ENCODE peak calls at places on chromosomes 2 and 18, in four cellular contexts. One of them, this sample, is unnamed.

GRCh38 chr2:237885171-237885930 is 25.9 kb downstream of the RAMP1 start:
- DNase-seq in K562: no peak
- DNase-seq in HepG2: no peak
- DNase-seq in GM12878: no peak
- DNase-seq in this sample: no peak

GRCh38 chr18:32355896-32356295 is 114.8 kb downstream of the GAREM1 start:
- DNase-seq in K562: no peak
- DNase-seq in GM12878: no peak
- DNase-seq in HepG2: no peak
- DNase-seq in this sample: peak; percentile 87

GRCh38 chr18:65725421-65726050 is 25.3 kb upstream of the CDH7 start:
- DNase-seq in GM12878: no peak
- DNase-seq in HepG2: peak; percentile 16
- DNase-seq in K562: no peak
- DNase-seq in this sample: no peak

GRCh38 chr18:46321954-46322353 is 217.8 kb downstream of the HAUS1 start:
- DNase-seq in K562: no peak
- DNase-seq in GM12878: no peak
- DNase-seq in HepG2: no peak
- DNase-seq in this sample: no peak

GRCh38 chr2:208033701-208034502 is 8.6 kb upstream of the PLEKHM3 start:
- DNase-seq in K562: peak; percentile 51
- DNase-seq in GM12878: no peak
- DNase-seq in HepG2: peak; percentile 97
- DNase-seq in this sample: peak; percentile 24

GRCh38 chr2:163182764-163183354 is 344.3 kb upstream of the KCNH7 start:
- DNase-seq in K562: peak; percentile 9
- DNase-seq in HepG2: no peak
- DNase-seq in GM12878: no peak
- DNase-seq in this sample: peak; percentile 32

GRCh38 chr2:120992791-120993555 is 257.3 kb downstream of the GLI2 start:
- DNase-seq in K562: no peak
- DNase-seq in GM12878: no peak
- DNase-seq in HepG2: no peak
- DNase-seq in this sample: no peak

GRCh38 chr2:22536131-22536530 is 848.8 kb upstream of the KLHL29 start:
- DNase-seq in GM12878: no peak
- DNase-seq in HepG2: no peak
- DNase-seq in K562: no peak
- DNase-seq in this sample: no peak

GRCh38 chr2:39470580-39470979 is 33.5 kb upstream of the MAP4K3 start:
- DNase-seq in GM12878: no peak
- DNase-seq in HepG2: no peak
- DNase-seq in K562: no peak
- DNase-seq in this sample: no peak

GRCh38 chr2:184579226-184579625 is 19.1 kb upstream of the ZNF804A start:
- DNase-seq in K562: no peak
- DNase-seq in GM12878: no peak
- DNase-seq in HepG2: no peak
- DNase-seq in this sample: no peak

GRCh38 chr18:22813648-22814328 is 119.3 kb upstream of the RBBP8 start:
- DNase-seq in GM12878: no peak
- DNase-seq in K562: peak; percentile 20
- DNase-seq in HepG2: peak; percentile 21
- DNase-seq in this sample: peak; percentile 65

GRCh38 chr2:235402444-235402843 is 91.4 kb upstream of the AGAP1 start:
- DNase-seq in HepG2: no peak
- DNase-seq in K562: no peak
- DNase-seq in GM12878: no peak
- DNase-seq in this sample: no peak

GRCh38 chr18:22831441-22831904 is 101.7 kb upstream of the RBBP8 start:
- DNase-seq in K562: no peak
- DNase-seq in GM12878: no peak
- DNase-seq in HepG2: peak; percentile 36
- DNase-seq in this sample: peak; percentile 91

GRCh38 chr2:64204006-64204632 is 59.9 kb upstream of the PELI1 start:
- DNase-seq in GM12878: peak; percentile 88
- DNase-seq in HepG2: no peak
- DNase-seq in K562: no peak
- DNase-seq in this sample: peak; percentile 62

GRCh38 chr2:64205415-64205814 is 61.2 kb upstream of the PELI1 start:
- DNase-seq in HepG2: no peak
- DNase-seq in GM12878: no peak
- DNase-seq in K562: no peak
- DNase-seq in this sample: no peak

GRCh38 chr2:64202206-64202864 is 58.1 kb upstream of the PELI1 start:
- DNase-seq in HepG2: no peak
- DNase-seq in GM12878: peak; percentile 45
- DNase-seq in K562: no peak
- DNase-seq in this sample: peak; percentile 83

GRCh38 chr2:64204716-64205115 is 60.5 kb upstream of the PELI1 start:
- DNase-seq in GM12878: no peak
- DNase-seq in HepG2: no peak
- DNase-seq in K562: no peak
- DNase-seq in this sample: no peak

DNA sequence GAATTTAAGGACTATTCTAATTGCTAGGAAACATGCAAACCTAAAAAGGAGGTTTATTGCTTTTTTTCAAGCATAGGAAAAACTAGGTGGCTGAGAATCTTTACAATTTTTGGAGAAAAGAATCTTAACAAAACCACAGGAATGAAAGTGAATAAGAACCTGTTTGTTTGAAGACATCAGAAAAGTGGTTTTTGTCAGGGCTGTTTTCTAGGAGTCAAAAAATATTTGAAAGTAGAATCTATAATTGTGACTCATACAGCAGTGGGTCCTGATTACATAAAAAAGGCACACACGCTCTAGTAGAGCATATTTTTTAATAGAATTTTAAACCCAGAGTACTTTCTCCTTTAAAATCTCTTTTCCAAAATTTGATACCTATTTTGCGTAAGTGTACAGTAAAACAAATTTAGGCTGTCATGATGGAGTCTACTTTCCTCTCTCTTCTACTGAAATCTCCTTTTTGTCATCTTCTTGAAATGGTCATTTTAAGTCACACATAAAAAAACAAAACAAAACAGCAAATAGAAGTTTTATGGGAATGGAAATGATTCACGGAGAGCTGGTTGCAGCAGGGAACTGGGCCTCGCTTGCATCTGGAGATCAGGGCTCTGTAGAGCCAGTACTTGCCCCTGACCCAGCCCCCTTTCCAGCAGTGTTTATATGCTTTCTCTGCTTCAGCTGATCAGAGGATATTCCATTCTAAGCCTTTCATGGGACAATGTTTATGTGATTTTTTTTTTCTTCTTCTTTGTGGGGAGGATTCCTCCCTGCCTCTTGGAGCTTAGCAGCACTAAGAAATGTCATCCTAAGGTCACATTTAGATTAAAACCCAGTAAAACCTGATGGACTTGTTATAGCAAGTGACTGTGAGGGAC is 59.1 kb upstream of the PELI1 start:
- DNase-seq in GM12878: no peak
- DNase-seq in K562: no peak
- DNase-seq in HepG2: no peak
- DNase-seq in this sample: peak; percentile 59
- TF ChIP-seq MXI1 in GM12878: no peak
- TF ChIP-seq MXI1 in K562: no peak
- TF ChIP-seq MXI1 in HepG2: no peak
- TF ChIP-seq MXI1 in this sample: no peak

GRCh38 chr2:223797811-223798721 is 39.3 kb downstream of the AP1S3 start:
- DNase-seq in K562: no peak
- DNase-seq in HepG2: peak; percentile 59
- DNase-seq in GM12878: peak; percentile 56
- DNase-seq in this sample: peak; percentile 59
- TF ChIP-seq BHLHE40 in K562: no peak
- TF ChIP-seq BHLHE40 in HepG2: no peak
- TF ChIP-seq BHLHE40 in GM12878: no peak
- TF ChIP-seq BHLHE40 in this sample: no peak

GRCh38 chr2:3041246-3041645 is 336.4 kb downstream of the EIPR1 start:
- DNase-seq in HepG2: no peak
- DNase-seq in K562: no peak
- DNase-seq in GM12878: no peak
- DNase-seq in this sample: no peak

GRCh38 chr2:3040819-3041218 is 336.8 kb downstream of the EIPR1 start:
- DNase-seq in HepG2: no peak
- DNase-seq in GM12878: no peak
- DNase-seq in K562: no peak
- DNase-seq in this sample: no peak

GRCh38 chr2:3042601-3043585 is 334.7 kb downstream of the EIPR1 start:
- DNase-seq in GM12878: no peak
- DNase-seq in K562: no peak
- DNase-seq in HepG2: no peak
- DNase-seq in this sample: no peak

GRCh38 chr2:3043726-3044125 is 333.9 kb downstream of the EIPR1 start:
- DNase-seq in HepG2: no peak
- DNase-seq in K562: no peak
- DNase-seq in GM12878: no peak
- DNase-seq in this sample: no peak

DNA sequence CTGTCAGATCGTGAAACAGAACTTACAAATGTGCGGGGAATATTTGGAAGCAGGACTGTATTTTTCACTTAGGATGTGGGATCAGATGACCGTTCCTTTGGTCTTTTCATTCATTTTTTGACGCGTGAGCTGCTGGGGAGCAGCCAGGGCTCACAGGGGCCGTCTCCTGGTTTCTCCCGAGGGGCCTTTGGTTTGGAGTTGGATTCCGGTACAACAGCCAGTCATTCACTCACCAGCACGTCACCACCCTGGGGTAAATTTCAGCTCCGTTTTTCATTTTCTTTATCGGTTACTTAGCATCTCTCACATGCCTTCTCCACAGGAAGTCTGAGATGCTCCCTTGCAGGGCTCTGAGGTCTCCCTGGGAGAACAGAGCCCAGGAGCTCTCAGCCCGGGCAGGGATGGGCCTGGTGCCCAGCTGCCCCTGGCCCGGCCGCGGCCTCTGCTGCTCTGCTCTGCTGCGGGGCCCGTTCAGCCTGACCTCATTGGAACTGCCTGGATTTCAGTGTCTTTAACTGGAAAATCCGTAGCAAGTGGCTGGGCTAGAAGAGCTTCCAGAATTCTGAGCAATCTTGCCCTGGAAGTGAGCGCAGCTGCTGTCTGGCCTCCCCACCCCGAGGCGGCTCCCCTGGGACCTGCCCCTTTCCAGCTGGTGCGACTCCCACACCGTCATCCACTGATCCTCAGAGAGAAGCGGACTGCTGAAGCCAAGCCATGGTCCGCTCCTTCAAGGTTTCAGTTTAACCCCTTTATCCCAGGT is 335.6 kb downstream of the EIPR1 start:
- DNase-seq in GM12878: no peak
- DNase-seq in K562: no peak
- DNase-seq in HepG2: no peak
- DNase-seq in this sample: no peak
- TF ChIP-seq MXI1 in GM12878: no peak
- TF ChIP-seq MXI1 in K562: no peak
- TF ChIP-seq MXI1 in HepG2: no peak
- TF ChIP-seq MXI1 in this sample: no peak

GRCh38 chr2:228180126-228181097 is 1.1 kb downstream of the SPHKAP start:
- DNase-seq in HepG2: no peak
- DNase-seq in K562: no peak
- DNase-seq in GM12878: no peak
- DNase-seq in this sample: no peak

DNA sequence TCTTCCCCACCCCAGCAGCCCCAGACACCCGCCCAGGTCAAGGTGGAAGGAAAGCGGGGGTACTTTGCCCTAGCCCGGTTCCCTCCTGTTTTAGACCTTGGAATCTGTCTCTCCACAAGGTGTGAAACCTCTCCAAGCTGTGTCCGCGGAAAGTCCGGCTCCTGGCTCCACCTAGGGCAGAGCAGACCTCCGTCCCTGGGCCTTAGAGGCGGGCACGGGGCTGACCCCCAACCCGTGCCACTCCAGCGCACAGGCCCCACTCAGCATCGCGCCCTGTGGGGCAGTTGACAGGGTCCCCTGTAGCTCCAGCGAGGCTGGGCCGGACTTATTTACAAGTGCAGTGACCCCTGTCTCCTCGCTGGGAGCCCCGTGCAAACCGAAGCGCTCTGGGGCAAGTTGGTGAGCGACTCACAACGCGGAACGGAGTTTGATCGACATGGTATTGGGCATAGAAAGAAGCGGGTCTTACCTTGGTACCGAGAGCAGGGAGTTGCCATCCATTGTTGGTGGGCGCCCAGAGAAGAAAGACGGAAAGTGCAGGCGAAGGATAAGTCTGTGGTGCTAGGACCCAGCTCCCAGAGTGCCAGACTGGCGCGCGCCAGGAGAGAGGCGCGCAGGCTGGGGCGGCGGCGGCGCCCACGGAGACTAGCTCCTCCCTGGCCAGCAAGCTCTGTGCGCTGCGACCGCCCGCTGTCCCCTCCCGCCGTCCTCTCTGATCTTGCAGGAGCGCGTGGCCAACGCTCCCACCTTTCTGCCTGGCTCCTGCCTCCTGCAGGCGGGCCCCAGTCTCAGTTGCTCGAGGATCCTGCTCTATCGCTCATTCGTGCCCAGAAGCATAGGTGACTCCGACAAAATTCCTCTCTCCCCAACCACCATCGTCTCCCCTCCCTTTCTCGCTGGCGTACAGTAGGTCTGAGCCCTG is at the start of gene SPHKAP:
- DNase-seq in K562: no peak
- DNase-seq in GM12878: no peak
- DNase-seq in HepG2: no peak
- DNase-seq in this sample: no peak
- TF ChIP-seq BHLHE40 in K562: no peak
- TF ChIP-seq BHLHE40 in GM12878: no peak
- TF ChIP-seq BHLHE40 in HepG2: no peak
- TF ChIP-seq BHLHE40 in this sample: no peak

DNA sequence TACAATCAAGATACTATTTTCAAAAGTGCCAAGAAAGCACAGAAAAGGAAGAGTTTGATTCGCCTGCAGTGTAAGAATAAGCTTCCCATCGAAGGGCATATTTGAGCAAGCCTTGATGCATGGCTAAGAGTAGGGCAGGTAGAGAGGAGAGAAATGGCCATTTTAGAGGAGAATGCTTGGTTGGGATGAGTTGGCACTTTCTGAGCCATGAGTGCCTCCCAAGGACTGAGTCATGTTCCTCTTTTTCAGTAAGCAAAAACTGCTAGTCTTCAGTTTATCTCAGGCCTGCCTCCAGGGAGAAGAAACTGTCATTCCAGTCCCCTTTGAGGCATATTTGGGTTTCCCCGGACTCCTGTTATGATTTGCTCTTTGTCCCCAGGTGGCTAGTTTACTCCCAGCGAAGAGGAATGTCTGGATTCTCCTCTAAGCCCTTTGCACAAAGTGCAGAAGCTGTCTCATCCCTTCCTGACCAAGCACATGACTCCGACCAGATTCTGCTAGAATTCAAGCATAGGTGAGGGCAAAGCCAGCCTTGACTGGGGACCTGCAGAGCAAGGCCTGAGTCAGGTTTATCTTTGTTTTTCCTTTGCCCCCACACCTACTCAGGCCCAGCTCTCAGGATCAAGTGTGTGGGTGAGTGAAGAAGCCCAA is 115.2 kb downstream of the TTC32 start:
- DNase-seq in GM12878: no peak
- DNase-seq in K562: peak; percentile 74
- DNase-seq in HepG2: peak; percentile 20
- DNase-seq in this sample: peak; percentile 86
- TF ChIP-seq MXI1 in GM12878: no peak
- TF ChIP-seq MXI1 in K562: no peak
- TF ChIP-seq MXI1 in HepG2: no peak
- TF ChIP-seq MXI1 in this sample: no peak

This sample was measured in IMR-90.